ENCODE peak calls at places on chromosome 6, in eight cellular contexts. One of them, this sample, is unnamed. For H3K9me3, the result is how much of the 10 kb centered on the place peaks cover.

GRCh38 chr6:135063926-135064325 is 9.3 kb upstream of the HBS1L start:
- DNase-seq in fibroblast of lung: no peak
- DNase-seq in heart left ventricle: no peak
- DNase-seq in breast epithelium: no peak
- DNase-seq in neural progenitor cell: no peak
- DNase-seq in psoas muscle: no peak
- DNase-seq in right atrium auricular region: no peak
- DNase-seq in DND-41: no peak
- DNase-seq in this sample: no peak

GRCh38 chr6:100573169-100573568 is 108.4 kb upstream of the SIM1 start:
- DNase-seq in fibroblast of lung: peak
- DNase-seq in heart left ventricle: no peak
- DNase-seq in breast epithelium: no peak
- DNase-seq in neural progenitor cell: peak
- DNase-seq in psoas muscle: no peak
- DNase-seq in right atrium auricular region: no peak
- DNase-seq in DND-41: no peak
- DNase-seq in this sample: no peak

GRCh38 chr6:160273760-160274159 is 15.1 kb upstream of the SLC22A2 start:
- DNase-seq in fibroblast of lung: no peak
- DNase-seq in heart left ventricle: no peak
- DNase-seq in breast epithelium: no peak
- DNase-seq in neural progenitor cell: no peak
- DNase-seq in psoas muscle: no peak
- DNase-seq in right atrium auricular region: no peak
- DNase-seq in DND-41: no peak
- DNase-seq in this sample: no peak

GRCh38 chr6:161105408-161105807 is 113.8 kb downstream of the MAP3K4 start:
- DNase-seq in fibroblast of lung: no peak
- DNase-seq in heart left ventricle: no peak
- DNase-seq in breast epithelium: no peak
- DNase-seq in neural progenitor cell: no peak
- DNase-seq in psoas muscle: no peak
- DNase-seq in right atrium auricular region: no peak
- DNase-seq in DND-41: no peak
- DNase-seq in this sample: no peak

GRCh38 chr6:162733489-162733888 is 5.7 kb downstream of the PACRG start:
- DNase-seq in fibroblast of lung: no peak
- DNase-seq in heart left ventricle: no peak
- DNase-seq in breast epithelium: no peak
- DNase-seq in neural progenitor cell: no peak
- DNase-seq in psoas muscle: no peak
- DNase-seq in right atrium auricular region: no peak
- DNase-seq in DND-41: no peak
- DNase-seq in this sample: no peak

GRCh38 chr6:35402136-35402855 is 49.8 kb upstream of the FANCE start:
- DNase-seq in fibroblast of lung: no peak
- DNase-seq in heart left ventricle: no peak
- DNase-seq in breast epithelium: no peak
- DNase-seq in neural progenitor cell: peak
- DNase-seq in psoas muscle: no peak
- DNase-seq in right atrium auricular region: no peak
- DNase-seq in DND-41: no peak
- DNase-seq in this sample: no peak

GRCh38 chr6:50791900-50792508 is 26.7 kb upstream of the TFAP2B start:
- DNase-seq in fibroblast of lung: peak
- DNase-seq in heart left ventricle: no peak
- DNase-seq in breast epithelium: no peak
- DNase-seq in neural progenitor cell: peak
- DNase-seq in psoas muscle: no peak
- DNase-seq in right atrium auricular region: no peak
- DNase-seq in DND-41: peak
- DNase-seq in this sample: no peak

GRCh38 chr6:158633127-158633526 is 11.4 kb downstream of the DYNLT1 start:
- DNase-seq in fibroblast of lung: no peak
- DNase-seq in heart left ventricle: no peak
- DNase-seq in breast epithelium: no peak
- DNase-seq in neural progenitor cell: no peak
- DNase-seq in psoas muscle: peak
- DNase-seq in right atrium auricular region: peak
- DNase-seq in DND-41: no peak
- DNase-seq in this sample: no peak

GRCh38 chr6:48990746-48991145 is 472.3 kb downstream of the MMUT start:
- DNase-seq in fibroblast of lung: no peak
- DNase-seq in heart left ventricle: no peak
- DNase-seq in breast epithelium: no peak
- DNase-seq in neural progenitor cell: no peak
- DNase-seq in psoas muscle: no peak
- DNase-seq in right atrium auricular region: no peak
- DNase-seq in DND-41: no peak
- DNase-seq in this sample: no peak

DNA sequence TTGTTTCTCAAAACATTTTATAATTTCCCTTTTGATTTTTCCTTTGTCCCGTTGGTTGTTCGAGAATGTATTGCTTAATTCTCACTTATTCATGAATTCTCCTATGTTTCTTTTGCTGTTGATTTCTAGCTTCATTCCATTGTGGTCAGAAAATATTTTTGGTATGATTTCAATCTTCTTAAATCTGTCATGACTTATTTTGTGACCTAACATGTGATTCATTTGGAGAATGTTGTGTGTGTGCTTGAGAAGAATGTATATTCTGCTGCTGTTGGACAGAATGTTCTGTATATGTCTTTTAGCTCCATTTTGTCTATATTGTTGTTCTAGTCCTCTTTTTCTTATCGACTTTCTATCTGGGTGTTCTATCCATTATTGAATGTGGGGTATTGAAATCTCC is 286.2 kb upstream of the RNF217 start:
- DNase-seq in fibroblast of lung: peak
- DNase-seq in heart left ventricle: no peak
- DNase-seq in breast epithelium: no peak
- DNase-seq in neural progenitor cell: no peak
- DNase-seq in psoas muscle: no peak
- DNase-seq in right atrium auricular region: no peak
- DNase-seq in DND-41: no peak
- DNase-seq in this sample: no peak
- H3K9me3 ChIP-seq in fibroblast of lung: under half
- H3K9me3 ChIP-seq in heart left ventricle: half or more
- H3K9me3 ChIP-seq in breast epithelium: under half
- H3K9me3 ChIP-seq in neural progenitor cell: under half
- H3K9me3 ChIP-seq in psoas muscle: under half
- H3K9me3 ChIP-seq in right atrium auricular region: under half
- H3K9me3 ChIP-seq in DND-41: under half
- H3K9me3 ChIP-seq in this sample: under half

GRCh38 chr6:106446287-106446885 is 85.9 kb downstream of the CRYBG1 start:
- DNase-seq in fibroblast of lung: no peak
- DNase-seq in heart left ventricle: no peak
- DNase-seq in breast epithelium: no peak
- DNase-seq in neural progenitor cell: no peak
- DNase-seq in psoas muscle: no peak
- DNase-seq in right atrium auricular region: no peak
- DNase-seq in DND-41: no peak
- DNase-seq in this sample: no peak
- TF ChIP-seq CTCF in fibroblast of lung: peak
- TF ChIP-seq CTCF in heart left ventricle: peak
- TF ChIP-seq CTCF in breast epithelium: peak
- TF ChIP-seq CTCF in neural progenitor cell: peak
- TF ChIP-seq CTCF in psoas muscle: peak
- TF ChIP-seq CTCF in right atrium auricular region: no peak
- TF ChIP-seq CTCF in DND-41: peak
- TF ChIP-seq CTCF in this sample: peak

DNA sequence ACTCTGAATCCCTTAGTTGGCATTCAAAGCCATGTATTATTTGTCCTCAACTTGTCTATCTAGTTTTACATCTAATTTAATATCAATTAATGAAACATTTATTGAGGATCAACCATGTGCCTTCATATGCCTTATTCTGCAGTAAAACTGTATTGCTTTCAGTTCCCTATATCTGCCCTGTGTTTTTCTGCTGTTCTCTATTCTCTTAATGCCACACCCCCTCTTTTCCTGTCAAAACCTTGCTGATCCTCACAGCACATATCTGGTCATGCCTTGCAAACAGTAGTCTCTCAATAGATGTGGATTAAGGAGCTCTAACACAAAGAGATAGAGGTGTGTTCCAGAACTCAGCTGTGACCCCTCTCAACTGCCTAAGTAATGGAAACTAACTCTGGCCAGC is 2.0 kb downstream of the FIG4 start:
- DNase-seq in fibroblast of lung: no peak
- DNase-seq in heart left ventricle: no peak
- DNase-seq in breast epithelium: no peak
- DNase-seq in neural progenitor cell: no peak
- DNase-seq in psoas muscle: no peak
- DNase-seq in right atrium auricular region: no peak
- DNase-seq in DND-41: no peak
- DNase-seq in this sample: no peak
- H3K4me3 ChIP-seq in fibroblast of lung: no peak
- H3K4me3 ChIP-seq in heart left ventricle: no peak
- H3K4me3 ChIP-seq in breast epithelium: no peak
- H3K4me3 ChIP-seq in neural progenitor cell: no peak
- H3K4me3 ChIP-seq in psoas muscle: no peak
- H3K4me3 ChIP-seq in right atrium auricular region: no peak
- H3K4me3 ChIP-seq in DND-41: no peak
- H3K4me3 ChIP-seq in this sample: no peak

GRCh38 chr6:32980488-32981038 is 12.2 kb downstream of the BRD2 start:
- DNase-seq in fibroblast of lung: no peak
- DNase-seq in heart left ventricle: no peak
- DNase-seq in breast epithelium: no peak
- DNase-seq in neural progenitor cell: no peak
- DNase-seq in psoas muscle: no peak
- DNase-seq in right atrium auricular region: no peak
- DNase-seq in DND-41: no peak
- DNase-seq in this sample: no peak
- H3K9me3 ChIP-seq in fibroblast of lung: under half
- H3K9me3 ChIP-seq in heart left ventricle: under half
- H3K9me3 ChIP-seq in breast epithelium: under half
- H3K9me3 ChIP-seq in neural progenitor cell: under half
- H3K9me3 ChIP-seq in psoas muscle: under half
- H3K9me3 ChIP-seq in right atrium auricular region: under half
- H3K9me3 ChIP-seq in DND-41: under half
- H3K9me3 ChIP-seq in this sample: under half

GRCh38 chr6:55174211-55175013 is at the start of gene HCRTR2:
- DNase-seq in fibroblast of lung: no peak
- DNase-seq in heart left ventricle: no peak
- DNase-seq in breast epithelium: no peak
- DNase-seq in neural progenitor cell: peak
- DNase-seq in psoas muscle: no peak
- DNase-seq in right atrium auricular region: no peak
- DNase-seq in DND-41: no peak
- DNase-seq in this sample: no peak

GRCh38 chr6:55175078-55175777 is 913 bp downstream of the HCRTR2 start:
- DNase-seq in fibroblast of lung: no peak
- DNase-seq in heart left ventricle: no peak
- DNase-seq in breast epithelium: no peak
- DNase-seq in neural progenitor cell: peak
- DNase-seq in psoas muscle: no peak
- DNase-seq in right atrium auricular region: no peak
- DNase-seq in DND-41: no peak
- DNase-seq in this sample: no peak

GRCh38 chr6:55180258-55180657 is 5.9 kb downstream of the HCRTR2 start:
- DNase-seq in fibroblast of lung: no peak
- DNase-seq in heart left ventricle: no peak
- DNase-seq in breast epithelium: no peak
- DNase-seq in neural progenitor cell: no peak
- DNase-seq in psoas muscle: no peak
- DNase-seq in right atrium auricular region: no peak
- DNase-seq in DND-41: no peak
- DNase-seq in this sample: no peak

GRCh38 chr6:55176958-55177357 is 2.6 kb downstream of the HCRTR2 start:
- DNase-seq in fibroblast of lung: peak
- DNase-seq in heart left ventricle: no peak
- DNase-seq in breast epithelium: no peak
- DNase-seq in neural progenitor cell: peak
- DNase-seq in psoas muscle: no peak
- DNase-seq in right atrium auricular region: no peak
- DNase-seq in DND-41: no peak
- DNase-seq in this sample: no peak

DNA sequence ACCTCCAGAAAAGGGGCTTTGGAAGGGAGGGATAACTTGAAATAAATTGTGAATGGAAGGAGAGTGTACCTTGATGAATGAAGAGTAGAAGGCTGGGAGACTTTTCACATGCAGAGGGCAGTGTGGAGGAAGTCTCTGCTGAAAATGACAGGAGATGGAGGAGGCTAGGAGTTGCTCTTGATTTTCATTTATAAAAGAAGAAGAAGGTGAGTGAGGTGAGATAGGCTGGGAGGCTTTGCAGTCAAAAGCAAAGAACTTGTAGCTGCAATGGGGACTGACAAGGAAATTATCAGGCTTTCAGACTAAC is 1.4 kb downstream of the HCRTR2 start:
- DNase-seq in fibroblast of lung: no peak
- DNase-seq in heart left ventricle: no peak
- DNase-seq in breast epithelium: no peak
- DNase-seq in neural progenitor cell: no peak
- DNase-seq in psoas muscle: no peak
- DNase-seq in right atrium auricular region: no peak
- DNase-seq in DND-41: no peak
- DNase-seq in this sample: no peak
- TF ChIP-seq CTCF in fibroblast of lung: no peak
- TF ChIP-seq CTCF in heart left ventricle: no peak
- TF ChIP-seq CTCF in breast epithelium: no peak
- TF ChIP-seq CTCF in neural progenitor cell: peak
- TF ChIP-seq CTCF in psoas muscle: no peak
- TF ChIP-seq CTCF in right atrium auricular region: no peak
- TF ChIP-seq CTCF in DND-41: no peak
- TF ChIP-seq CTCF in this sample: no peak

GRCh38 chr6:98836025-98836961 is 1.9 kb downstream of the POU3F2 start:
- DNase-seq in fibroblast of lung: no peak
- DNase-seq in heart left ventricle: no peak
- DNase-seq in breast epithelium: no peak
- DNase-seq in neural progenitor cell: peak
- DNase-seq in psoas muscle: no peak
- DNase-seq in right atrium auricular region: no peak
- DNase-seq in DND-41: no peak
- DNase-seq in this sample: no peak
- H3K4me3 ChIP-seq in fibroblast of lung: no peak
- H3K4me3 ChIP-seq in heart left ventricle: no peak
- H3K4me3 ChIP-seq in breast epithelium: no peak
- H3K4me3 ChIP-seq in neural progenitor cell: peak
- H3K4me3 ChIP-seq in psoas muscle: peak
- H3K4me3 ChIP-seq in right atrium auricular region: no peak
- H3K4me3 ChIP-seq in DND-41: no peak
- H3K4me3 ChIP-seq in this sample: no peak

GRCh38 chr6:4797590-4797989 is 21.4 kb downstream of the CDYL start:
- DNase-seq in fibroblast of lung: peak
- DNase-seq in heart left ventricle: no peak
- DNase-seq in breast epithelium: no peak
- DNase-seq in neural progenitor cell: no peak
- DNase-seq in psoas muscle: no peak
- DNase-seq in right atrium auricular region: no peak
- DNase-seq in DND-41: no peak
- DNase-seq in this sample: no peak
- H3K9me3 ChIP-seq in fibroblast of lung: under half
- H3K9me3 ChIP-seq in heart left ventricle: under half
- H3K9me3 ChIP-seq in breast epithelium: under half
- H3K9me3 ChIP-seq in neural progenitor cell: under half
- H3K9me3 ChIP-seq in psoas muscle: under half
- H3K9me3 ChIP-seq in right atrium auricular region: under half
- H3K9me3 ChIP-seq in DND-41: under half
- H3K9me3 ChIP-seq in this sample: under half

GRCh38 chr6:43972179-43972914 is 154.9 kb downstream of the MRPL14 start:
- DNase-seq in fibroblast of lung: peak
- DNase-seq in heart left ventricle: no peak
- DNase-seq in breast epithelium: no peak
- DNase-seq in neural progenitor cell: no peak
- DNase-seq in psoas muscle: no peak
- DNase-seq in right atrium auricular region: no peak
- DNase-seq in DND-41: no peak
- DNase-seq in this sample: no peak
- TF ChIP-seq CTCF in fibroblast of lung: no peak
- TF ChIP-seq CTCF in heart left ventricle: no peak
- TF ChIP-seq CTCF in breast epithelium: no peak
- TF ChIP-seq CTCF in neural progenitor cell: no peak
- TF ChIP-seq CTCF in psoas muscle: no peak
- TF ChIP-seq CTCF in right atrium auricular region: no peak
- TF ChIP-seq CTCF in DND-41: no peak
- TF ChIP-seq CTCF in this sample: no peak